ENCODE peak calls at places on chromosomes 2 and 18, in four cellular contexts. J, H, W and S are unnamed samples.
A peak's percentile ranks its signal among the peaks of the same experiment; 100 is the strongest.

GRCh38 chr2:230589497-230590015 is 123.1 kb upstream of the CAB39 start:
- DNase-seq in J (no peak), H (no peak), W (no peak), S (no peak)

GRCh38 chr2:239121600-239122012 is 273.7 kb downstream of the TWIST2 start:
- DNase-seq in J (no peak), H (no peak), W (no peak), S (no peak)

GRCh38 chr2:27211241-27211942 is 449 bp upstream of the ATRAID start:
- DNase-seq in J (no peak), H (no peak), W (no peak), S (no peak)

GRCh38 chr2:96636772-96637171 is 1.3 kb downstream of the KANSL3 start:
- DNase-seq in J (no peak), H (peak; percentile 14), W (no peak), S (no peak)

GRCh38 chr18:33804258-33804657 is 226.2 kb downstream of the ASXL3 start:
- DNase-seq in J (peak; percentile 63), H (peak; percentile 66), W (no peak), S (peak; percentile 66)

GRCh38 chr2:65142515-65142914 is 12.6 kb upstream of the RAB1A start:
- DNase-seq in J (no peak), H (no peak), W (no peak), S (no peak)

GRCh38 chr2:128425731-128426620 is 107.3 kb upstream of the HS6ST1 start:
- DNase-seq in J (peak; percentile 21), H (peak; percentile 47), W (no peak), S (no peak)

GRCh38 chr2:164757934-164758695 is 83.5 kb downstream of the COBLL1 start:
- DNase-seq in J (peak; percentile 41), H (peak; percentile 48), W (no peak), S (peak; percentile 74)

GRCh38 chr2:64745562-64745961 is 91.8 kb upstream of the SERTAD2 start:
- DNase-seq in J (no peak), H (no peak), W (no peak), S (no peak)

GRCh38 chr2:222518570-222519381 is 94.4 kb downstream of the SGPP2 start:
- DNase-seq in J (no peak), H (peak; percentile 74), W (no peak), S (peak; percentile 83)

GRCh38 chr2:211503198-211503597 is 946.8 kb downstream of the CPS1 start:
- DNase-seq in J (no peak), H (no peak), W (no peak), S (no peak)

GRCh38 chr2:224957540-224958465 is 84.5 kb downstream of the DOCK10 start:
- DNase-seq in J (no peak), H (no peak), W (no peak), S (peak; percentile 24)

GRCh38 chr2:128549646-128550260 is 231.1 kb upstream of the HS6ST1 start:
- DNase-seq in J (no peak), H (no peak), W (no peak), S (no peak)

GRCh38 chr2:182117203-182117602 is 131.6 kb downstream of the PPP1R1C start:
- DNase-seq in J (peak; percentile 46), H (peak; percentile 50), W (no peak), S (no peak)

GRCh38 chr2:133457862-133458261 is 110.4 kb downstream of the NCKAP5 start:
- DNase-seq in J (no peak), H (no peak), W (no peak), S (no peak)

GRCh38 chr2:148720501-148720998 is 76.0 kb downstream of the EPC2 start:
- DNase-seq in J (peak; percentile 57), H (no peak), W (no peak), S (peak; percentile 19)

DNA sequence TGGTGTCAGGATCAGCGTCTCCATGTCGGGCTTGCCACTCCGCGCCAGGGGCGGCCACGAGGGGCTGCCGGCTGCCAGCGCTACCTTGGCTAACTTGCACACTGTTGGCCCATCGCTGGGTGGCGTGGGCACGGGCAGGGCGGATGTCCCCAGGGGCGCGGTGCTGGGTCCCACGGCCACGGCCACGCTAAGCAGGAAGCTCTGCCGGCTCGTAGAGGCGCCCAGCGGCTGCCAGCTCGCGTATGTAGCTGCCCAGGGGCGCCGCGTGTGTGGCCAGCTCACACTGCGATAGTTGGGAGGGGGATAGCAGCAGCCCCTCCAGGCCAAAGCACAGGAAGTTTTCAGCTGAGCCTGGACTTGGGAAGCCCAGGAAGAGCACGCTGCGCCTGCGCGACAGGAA is 249.4 kb downstream of the ANKRD30B start:
- DNase-seq in J (no peak), H (no peak), W (no peak), S (no peak)
- H3K9me3 ChIP-seq in J (peaks cover 12% of the 10 kb centered on the region), H (no peaks in the 10 kb centered on the region), W (no peaks in the 10 kb centered on the region), S (no peaks in the 10 kb centered on the region)

GRCh38 chr2:52931660-52932059 is 835.9 kb upstream of the CHAC2 start:
- DNase-seq in J (no peak), H (no peak), W (no peak), S (no peak)
- H3K9me3 ChIP-seq in J (peaks cover 7% of the 10 kb centered on the region), H (no peaks in the 10 kb centered on the region), W (no peaks in the 10 kb centered on the region), S (no peaks in the 10 kb centered on the region)

DNA sequence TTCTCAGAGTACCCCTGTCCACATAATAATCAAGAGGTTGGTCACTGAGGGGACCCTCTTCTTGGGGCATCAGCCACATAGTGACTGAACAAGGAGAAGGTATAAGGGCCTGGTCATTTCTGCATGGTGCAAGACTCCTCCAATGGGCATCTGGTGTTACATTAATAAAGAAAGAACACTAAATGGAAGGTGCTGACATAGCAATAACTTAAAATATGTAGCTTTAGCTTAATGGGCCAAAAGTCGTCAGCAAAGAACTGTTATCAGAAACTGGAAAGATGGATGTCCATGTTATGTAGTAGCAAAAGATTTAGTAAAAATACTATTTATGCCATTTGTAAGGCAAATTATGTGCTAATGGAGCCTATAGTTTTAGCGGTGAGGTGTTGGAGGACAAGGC is 916.5 kb upstream of the SOX11 start:
- DNase-seq in J (no peak), H (no peak), W (no peak), S (no peak)
- H3K9me3 ChIP-seq in J (peaks cover 17% of the 10 kb centered on the region), H (no peaks in the 10 kb centered on the region), W (no peaks in the 10 kb centered on the region), S (peaks cover 8% of the 10 kb centered on the region)

DNA sequence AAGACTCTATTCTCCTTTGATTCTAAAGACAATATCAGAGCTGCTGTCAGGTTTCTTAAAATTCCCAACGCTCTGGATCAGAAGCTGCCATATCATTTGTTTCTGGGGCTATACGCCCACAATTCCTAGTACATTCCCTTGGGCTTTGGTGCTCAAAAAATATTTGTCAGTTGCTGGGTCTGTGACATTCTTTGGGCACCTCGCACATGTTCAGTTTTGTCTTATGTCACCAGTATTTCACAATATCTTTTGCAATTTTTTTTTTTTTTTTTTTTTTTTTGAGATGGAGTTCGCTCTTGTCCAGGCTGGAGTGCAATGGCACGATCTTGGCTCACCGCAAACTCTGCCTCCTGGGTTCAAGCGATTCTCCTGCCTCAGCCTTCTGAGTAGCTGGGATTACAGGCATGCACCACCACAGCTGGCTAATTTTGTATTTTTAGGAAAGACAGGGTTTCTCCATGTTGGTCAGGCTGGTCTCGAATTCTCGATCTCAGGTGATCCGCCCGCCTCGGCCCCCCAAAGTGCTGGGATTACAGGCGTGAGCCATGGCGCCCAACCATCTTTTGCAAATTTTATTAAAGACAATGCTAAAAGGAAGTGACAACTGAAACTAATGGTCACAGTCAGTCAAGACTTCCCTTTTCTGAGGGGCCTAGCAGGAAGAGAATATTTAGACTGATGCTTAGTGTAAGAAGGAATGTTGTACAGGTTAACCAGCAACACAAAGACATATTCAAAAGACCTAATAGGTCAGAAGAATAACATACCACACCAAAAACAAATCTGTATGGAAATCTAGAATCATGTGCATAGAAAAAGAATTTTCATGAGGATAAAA is 6.8 kb downstream of the ZNF397 start:
- DNase-seq in J (no peak), H (no peak), W (no peak), S (no peak)
- H3K9me3 ChIP-seq in J (peaks cover 48% of the 10 kb centered on the region), H (peaks cover 61% of the 10 kb centered on the region), W (no peaks in the 10 kb centered on the region), S (peaks cover 94% of the 10 kb centered on the region)

GRCh38 chr18:57427429-57428181 is 7.6 kb upstream of the ONECUT2 start:
- DNase-seq in J (no peak), H (no peak), W (no peak), S (no peak)
- H3K9me3 ChIP-seq in J (peaks cover 14% of the 10 kb centered on the region), H (peaks cover 2% of the 10 kb centered on the region), W (no peaks in the 10 kb centered on the region), S (peaks cover 27% of the 10 kb centered on the region)

DNA sequence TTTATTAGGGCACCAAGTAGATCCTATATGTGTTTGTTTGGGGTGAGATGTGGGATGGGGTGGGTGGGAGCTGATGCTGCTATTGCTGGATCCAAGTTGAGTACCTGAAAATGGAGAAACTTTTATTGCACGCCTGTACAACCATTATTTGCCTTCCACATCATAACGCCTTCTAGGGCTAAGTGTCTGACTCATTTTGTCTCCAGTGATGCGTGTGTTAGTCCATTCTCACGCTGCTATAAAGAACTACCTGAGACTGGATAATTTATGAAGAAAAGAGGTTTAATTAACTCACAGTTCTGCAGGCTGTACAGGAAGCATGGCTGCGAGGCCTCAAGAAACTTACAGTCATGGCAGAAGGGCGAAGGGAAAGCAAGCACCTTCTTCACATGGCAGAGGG is 58.2 kb downstream of the KDM3A start:
- DNase-seq in J (no peak), H (no peak), W (no peak), S (no peak)
- H3K9me3 ChIP-seq in J (peaks cover 10% of the 10 kb centered on the region), H (peaks cover 9% of the 10 kb centered on the region), W (peaks cover 4% of the 10 kb centered on the region), S (peaks cover 4% of the 10 kb centered on the region)

GRCh38 chr2:575728-576237 is 101.4 kb downstream of the TMEM18 start:
- DNase-seq in J (no peak), H (no peak), W (no peak), S (no peak)

GRCh38 chr2:575030-575727 is 102.0 kb downstream of the TMEM18 start:
- DNase-seq in J (no peak), H (no peak), W (no peak), S (no peak)

GRCh38 chr2:573805-574392 is 103.3 kb downstream of the TMEM18 start:
- DNase-seq in J (no peak), H (no peak), W (no peak), S (no peak)

GRCh38 chr2:576292-576691 is 100.9 kb downstream of the TMEM18 start:
- DNase-seq in J (no peak), H (no peak), W (no peak), S (no peak)

GRCh38 chr2:573025-573424 is 104.2 kb downstream of the TMEM18 start:
- DNase-seq in J (no peak), H (no peak), W (no peak), S (no peak)
- H3K9me3 ChIP-seq in J (peaks cover 32% of the 10 kb centered on the region), H (no peaks in the 10 kb centered on the region), W (no peaks in the 10 kb centered on the region), S (peaks cover 14% of the 10 kb centered on the region)